ENCODE peak calls at places on chromosomes 11 and 22, in six cellular contexts. G, Q, J, C, F and A are unnamed samples.

GRCh38 chr11:44853674-44854073 is 97.0 kb downstream of the TP53I11 start:
- DNase-seq in C (no peak), F (no peak), G (no peak), J (no peak), Q (no peak), A (no peak)

GRCh38 chr11:47850337-47850736 is 2.2 kb upstream of the NUP160 start:
- DNase-seq in C (no peak), Q (no peak), G (no peak), F (no peak), J (no peak), A (no peak)

GRCh38 chr22:47851586-47851985 is 1089.1 kb downstream of the TBC1D22A start:
- DNase-seq in C (no peak), G (no peak), J (no peak), F (no peak), Q (no peak), A (no peak)

GRCh38 chr11:109035261-109035660 is 370.4 kb downstream of the DDX10 start:
- DNase-seq in Q (no peak), F (no peak), G (no peak), C (no peak), J (no peak), A (no peak)

GRCh38 chr11:116457336-116458007 is 315.3 kb downstream of the BUD13 start:
- DNase-seq in G (no peak), F (no peak), C (no peak), J (no peak), Q (no peak), A (no peak)

GRCh38 chr11:2376751-2377451 is at the start of gene CD81:
- DNase-seq in C (no peak), J (peak; percentile 59), Q (peak; percentile 57), F (peak; percentile 38), G (peak; percentile 55), A (no peak)

GRCh38 chr22:37176464-37177061 is 11.5 kb downstream of the C1QTNF6 start:
- DNase-seq in F (peak; percentile 78), Q (peak; percentile 83), C (peak; percentile 79), J (peak; percentile 38), G (no peak), A (no peak)

GRCh38 chr11:45933131-45933821 is 10.8 kb downstream of the LARGE2 start:
- DNase-seq in F (no peak), C (peak; percentile 10), J (peak; percentile 72), Q (no peak), G (no peak), A (peak; percentile 42)

GRCh38 chr11:35083181-35084061 is 55.5 kb upstream of the CD44 start:
- DNase-seq in G (peak; percentile 46), J (peak; percentile 60), Q (peak; percentile 42), F (peak; percentile 57), C (peak; percentile 29), A (peak; percentile 98)

GRCh38 chr11:81278986-81279385 is 1454.7 kb downstream of the FAM181B start:
- DNase-seq in J (no peak), G (no peak), C (no peak), F (no peak), Q (no peak), A (no peak)

GRCh38 chr11:78645226-78646202 is 70.8 kb upstream of the NARS2 start:
- DNase-seq in G (peak; percentile 6), C (peak; percentile 58), F (peak; percentile 78), Q (peak; percentile 37), J (peak; percentile 71), A (peak; percentile 28)

GRCh38 chr22:26666035-26666338 is 8.6 kb downstream of the MIAT start:
- DNase-seq in Q (no peak), F (no peak), G (no peak), J (no peak), C (no peak), A (peak; percentile 60)

GRCh38 chr11:18013790-18014507 is 1.1 kb upstream of the SERGEF start:
- DNase-seq in J (no peak), F (no peak), Q (peak; percentile 7), G (no peak), C (no peak), A (no peak)

GRCh38 chr11:33452806-33453205 is 195.6 kb downstream of the HIPK3 start:
- DNase-seq in Q (no peak), F (peak; percentile 15), C (no peak), G (no peak), J (no peak), A (peak; percentile 64)

GRCh38 chr11:63508009-63508408 is 2.1 kb downstream of the LGALS12 start:
- DNase-seq in Q (peak; percentile 41), F (peak; percentile 80), C (peak; percentile 49), J (peak; percentile 79), G (no peak), A (no peak)
- H3K4me3 ChIP-seq in Q (no peak overlapping the region), F (no peak overlapping the region), C (no peak overlapping the region), J (no peak overlapping the region), G (no peak overlapping the region), A (no peak overlapping the region)

DNA sequence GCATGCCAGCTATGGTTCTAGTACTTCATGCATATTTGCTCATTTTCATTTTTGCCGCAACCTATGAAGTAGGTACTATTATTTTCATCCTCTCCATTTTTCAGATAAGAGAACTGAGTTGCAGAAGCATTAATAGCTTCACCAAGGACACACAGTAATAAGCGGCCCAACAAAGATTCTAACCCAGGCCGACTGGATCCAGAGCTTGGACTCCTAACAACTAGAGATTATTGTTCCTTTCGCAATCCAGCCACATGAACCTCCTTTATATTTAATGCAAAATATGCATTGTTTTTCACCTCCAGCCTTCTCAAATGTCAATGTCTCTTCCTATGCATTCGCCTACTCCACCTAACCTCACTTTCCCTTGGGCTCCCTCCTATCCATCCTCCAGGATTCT is 148.3 kb downstream of the CCDC34 start:
- DNase-seq in G (no peak), F (no peak), C (no peak), J (no peak), Q (no peak), A (no peak)
- H3K9me3 ChIP-seq in G (no peaks in the 10 kb centered on the region), F (no peaks in the 10 kb centered on the region), C (no peaks in the 10 kb centered on the region), J (no peaks in the 10 kb centered on the region), Q (no peaks in the 10 kb centered on the region), A (no peaks in the 10 kb centered on the region)

DNA sequence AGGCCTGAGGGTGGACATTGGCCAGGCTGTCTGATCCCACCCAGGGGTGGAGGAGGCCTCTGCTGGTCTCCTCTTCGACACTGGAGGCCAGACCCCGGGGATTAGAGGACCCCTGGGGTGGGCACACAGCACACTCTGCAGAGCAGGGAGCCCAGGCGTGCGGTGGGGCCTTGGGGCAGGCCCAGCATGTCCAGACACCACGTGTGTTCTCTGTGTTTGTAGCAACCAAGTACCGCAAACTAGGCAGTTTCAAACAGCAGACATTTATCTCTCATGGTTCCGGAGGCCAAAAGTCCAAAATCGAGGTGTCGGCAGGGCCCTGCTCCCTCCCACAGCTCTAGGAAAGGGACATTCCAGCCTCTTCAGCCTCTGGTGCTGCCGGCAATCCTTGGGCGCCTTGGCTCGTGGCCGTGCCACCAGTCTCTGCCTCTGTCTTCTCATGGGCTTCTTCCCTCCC is 1.5 kb downstream of the PANX2 start:
- DNase-seq in C (no peak), Q (no peak), F (no peak), J (no peak), G (no peak), A (no peak)
- H3K4me3 ChIP-seq in C (no peak overlapping the region), Q (no peak overlapping the region), F (no peak overlapping the region), J (no peak overlapping the region), G (no peak overlapping the region), A (no peak overlapping the region)

DNA sequence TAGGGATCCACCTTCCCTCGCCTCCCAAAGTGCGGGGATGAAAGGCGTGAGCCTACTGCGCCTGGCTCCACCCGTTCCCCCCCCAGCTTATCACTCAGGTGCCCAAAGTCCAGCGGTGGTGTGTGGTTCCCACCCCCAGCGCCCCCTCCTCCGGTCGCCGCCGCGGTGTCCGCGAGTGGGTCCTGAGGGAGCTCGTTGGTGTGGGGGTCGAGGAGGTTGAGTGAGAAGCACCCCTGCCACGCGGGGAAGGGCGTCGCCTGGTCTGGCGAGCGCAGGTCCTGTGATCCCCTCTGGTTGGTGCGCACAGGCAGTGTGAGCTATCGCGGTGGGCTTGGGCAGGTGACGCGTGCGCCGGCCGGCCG is 3900.6 kb upstream of the OR11H1 start:
- DNase-seq in Q (no peak), J (no peak), C (no peak), F (no peak), G (no peak), A (no peak)
- H3K9me3 ChIP-seq in Q (peaks cover 64% of the 10 kb centered on the region), J (peaks cover 7% of the 10 kb centered on the region), C (peaks cover 75% of the 10 kb centered on the region), F (no peaks in the 10 kb centered on the region), G (no peaks in the 10 kb centered on the region), A (peaks cover 3% of the 10 kb centered on the region)

GRCh38 chr11:76361773-76362172 is 19.2 kb downstream of the THAP12 start:
- DNase-seq in F (no peak), C (no peak), Q (no peak), G (no peak), J (no peak), A (no peak)
- H3K4me3 ChIP-seq in F (no peak overlapping the region), C (no peak overlapping the region), Q (no peak overlapping the region), G (no peak overlapping the region), J (no peak overlapping the region), A (no peak overlapping the region)

DNA sequence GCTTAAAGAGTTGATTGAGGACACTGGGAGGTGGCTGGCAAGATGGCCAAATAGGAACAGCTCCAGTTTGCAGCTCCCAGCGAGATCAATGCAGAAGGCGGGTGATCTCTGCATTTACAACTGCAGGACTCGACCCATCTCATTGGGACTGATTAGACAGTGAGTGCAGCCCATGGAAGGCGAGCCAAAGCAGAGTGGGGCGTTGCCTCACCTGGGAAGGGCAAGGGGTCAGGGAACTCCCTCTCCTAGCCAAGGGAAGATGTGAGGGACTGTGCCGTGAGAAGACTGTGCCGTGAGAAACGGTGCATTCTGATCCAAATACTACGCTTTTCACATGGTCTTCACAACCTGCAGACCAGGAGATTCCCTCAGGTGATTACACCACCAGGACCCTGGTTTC is 36.4 kb downstream of the ARHGAP32 start:
- DNase-seq in C (no peak), F (no peak), J (no peak), G (no peak), Q (no peak), A (no peak)
- H3K9me3 ChIP-seq in C (peaks cover 71% of the 10 kb centered on the region), F (no peaks in the 10 kb centered on the region), J (no peaks in the 10 kb centered on the region), G (no peaks in the 10 kb centered on the region), Q (peaks cover 66% of the 10 kb centered on the region), A (peaks cover 16% of the 10 kb centered on the region)

GRCh38 chr11:6746086-6746618 is 25.6 kb downstream of the OR2AG2 start:
- DNase-seq in J (no peak), F (no peak), Q (peak; percentile 24), G (peak; percentile 33), C (no peak), A (no peak)
- H3K4me3 ChIP-seq in J (no peak overlapping the region), F (peak overlapping the region; percentile 3), Q (peak overlapping the region; percentile 16), G (peak overlapping the region; percentile 73), C (peak overlapping the region; percentile 60), A (peak overlapping the region; percentile 12)

GRCh38 chr11:132555617-132556016 is 976.7 kb downstream of the OPCML start:
- DNase-seq in C (no peak), J (no peak), F (no peak), Q (no peak), G (no peak), A (no peak)

GRCh38 chr11:132563050-132563449 is 969.3 kb downstream of the OPCML start:
- DNase-seq in F (no peak), J (no peak), C (no peak), Q (no peak), G (no peak), A (no peak)

GRCh38 chr11:132561937-132562336 is 970.4 kb downstream of the OPCML start:
- DNase-seq in F (no peak), J (no peak), Q (no peak), G (no peak), C (no peak), A (no peak)

GRCh38 chr11:132556316-132556715 is 976.0 kb downstream of the OPCML start:
- DNase-seq in J (no peak), C (no peak), F (no peak), G (no peak), Q (no peak), A (no peak)

GRCh38 chr11:132559371-132560036 is 972.8 kb downstream of the OPCML start:
- DNase-seq in J (no peak), C (no peak), Q (no peak), F (no peak), G (no peak), A (no peak)
- H3K9me3 ChIP-seq in J (no peaks in the 10 kb centered on the region), C (no peaks in the 10 kb centered on the region), Q (no peaks in the 10 kb centered on the region), F (no peaks in the 10 kb centered on the region), G (no peaks in the 10 kb centered on the region), A (no peaks in the 10 kb centered on the region)